ENCODE peak calls at places on chromosomes 4 and X, in four cellular contexts. One of them, this sample, is unnamed.

GRCh38 chr4:8771258-8771590 is 100.4 kb downstream of the HMX1 start:
- DNase-seq in NCI-H1417: no peak
- DNase-seq in H7: peak
- DNase-seq in A549: no peak
- DNase-seq in this sample: no peak

GRCh38 chr4:153440475-153440874 is 25.7 kb upstream of the TMEM131L start:
- DNase-seq in NCI-H1417: no peak
- DNase-seq in H7: no peak
- DNase-seq in A549: no peak
- DNase-seq in this sample: no peak

GRCh38 chr4:136121431-136121830 is 1410.9 kb downstream of the PCDH18 start:
- DNase-seq in A549: no peak
- DNase-seq in H7: no peak
- DNase-seq in NCI-H1417: no peak
- DNase-seq in this sample: no peak

GRCh38 chr4:144347116-144347515 is 206.6 kb upstream of the GYPA start:
- DNase-seq in NCI-H1417: no peak
- DNase-seq in A549: no peak
- DNase-seq in H7: no peak
- DNase-seq in this sample: no peak

GRCh38 chr4:5955201-5955821 is 62.4 kb upstream of the CRMP1 start:
- DNase-seq in A549: no peak
- DNase-seq in H7: peak
- DNase-seq in NCI-H1417: peak
- DNase-seq in this sample: no peak

GRCh38 chr4:110663206-110663605 is 40.3 kb upstream of the PITX2 start:
- DNase-seq in H7: no peak
- DNase-seq in NCI-H1417: no peak
- DNase-seq in A549: no peak
- DNase-seq in this sample: no peak

GRCh38 chr4:2357821-2358745 is 60.4 kb downstream of the ZFYVE28 start:
- DNase-seq in NCI-H1417: no peak
- DNase-seq in A549: no peak
- DNase-seq in H7: peak
- DNase-seq in this sample: no peak

GRCh38 chr4:186096681-186097080 is 7.8 kb upstream of the FAM149A start:
- DNase-seq in H7: no peak
- DNase-seq in NCI-H1417: no peak
- DNase-seq in A549: no peak
- DNase-seq in this sample: no peak

GRCh38 chrX:13293700-13294099 is 26.2 kb downstream of the ATXN3L start:
- DNase-seq in NCI-H1417: no peak
- DNase-seq in A549: no peak
- DNase-seq in H7: no peak
- DNase-seq in this sample: no peak

GRCh38 chr4:139511320-139511719 is 44.7 kb downstream of the SETD7 start:
- DNase-seq in H7: no peak
- DNase-seq in NCI-H1417: no peak
- DNase-seq in A549: no peak
- DNase-seq in this sample: no peak

GRCh38 chr4:7939377-7940108 is at the start of gene AFAP1:
- DNase-seq in A549: peak
- DNase-seq in H7: peak
- DNase-seq in NCI-H1417: peak
- DNase-seq in this sample: peak

GRCh38 chrX:39418132-39418935 is 617.1 kb downstream of the MID1IP1 start:
- DNase-seq in H7: peak
- DNase-seq in NCI-H1417: no peak
- DNase-seq in A549: no peak
- DNase-seq in this sample: no peak

GRCh38 chrX:139936259-139936658 is 3.4 kb upstream of the ATP11C start:
- DNase-seq in NCI-H1417: no peak
- DNase-seq in H7: peak
- DNase-seq in A549: peak
- DNase-seq in this sample: no peak

GRCh38 chr4:1834047-1834769 is 21.7 kb downstream of the LETM1 start:
- DNase-seq in A549: no peak
- DNase-seq in H7: no peak
- DNase-seq in NCI-H1417: peak
- DNase-seq in this sample: peak

GRCh38 chrX:40008841-40009461 is 88.8 kb downstream of the BCOR start:
- DNase-seq in A549: no peak
- DNase-seq in H7: peak
- DNase-seq in NCI-H1417: no peak
- DNase-seq in this sample: no peak

GRCh38 chr4:32686123-32686522 is 1966.0 kb downstream of the PCDH7 start:
- DNase-seq in A549: no peak
- DNase-seq in NCI-H1417: no peak
- DNase-seq in H7: no peak
- DNase-seq in this sample: no peak

GRCh38 chrX:150768132-150768485 is 74.9 kb downstream of the MTMR1 start:
- DNase-seq in H7: no peak
- DNase-seq in A549: no peak
- DNase-seq in NCI-H1417: no peak
- DNase-seq in this sample: no peak

GRCh38 chr4:56272003-56272402 is 115.3 kb downstream of the AASDH start:
- DNase-seq in NCI-H1417: no peak
- DNase-seq in H7: no peak
- DNase-seq in A549: no peak
- DNase-seq in this sample: no peak

GRCh38 chrX:133402042-133402453 is 13.2 kb downstream of the GPC4 start:
- DNase-seq in A549: no peak
- DNase-seq in NCI-H1417: no peak
- DNase-seq in H7: no peak
- DNase-seq in this sample: no peak

GRCh38 chr4:94345267-94345666 is 2.6 kb upstream of the HPGDS start:
- DNase-seq in H7: no peak
- DNase-seq in NCI-H1417: no peak
- DNase-seq in A549: no peak
- DNase-seq in this sample: no peak

GRCh38 chrX:40174594-40175415 is 77.0 kb upstream of the BCOR start:
- DNase-seq in H7: peak
- DNase-seq in A549: no peak
- DNase-seq in NCI-H1417: peak
- DNase-seq in this sample: no peak

GRCh38 chr4:54543088-54543795 is 114.5 kb upstream of the KIT start:
- DNase-seq in A549: no peak
- DNase-seq in NCI-H1417: no peak
- DNase-seq in H7: no peak
- DNase-seq in this sample: no peak

GRCh38 chr4:152054731-152055130 is 293.9 kb upstream of the GATB start:
- DNase-seq in H7: no peak
- DNase-seq in NCI-H1417: no peak
- DNase-seq in A549: no peak
- DNase-seq in this sample: no peak

GRCh38 chrX:122582280-122582679 is 601.8 kb upstream of the GRIA3 start:
- DNase-seq in NCI-H1417: no peak
- DNase-seq in H7: no peak
- DNase-seq in A549: no peak
- DNase-seq in this sample: no peak

GRCh38 chr4:148054275-148054674 is 322.4 kb downstream of the ARHGAP10 start:
- DNase-seq in A549: no peak
- DNase-seq in H7: no peak
- DNase-seq in NCI-H1417: peak
- DNase-seq in this sample: no peak

GRCh38 chr4:2898001-2898400 is 54.4 kb downstream of the ADD1 start:
- DNase-seq in H7: no peak
- DNase-seq in NCI-H1417: no peak
- DNase-seq in A549: no peak
- DNase-seq in this sample: no peak

GRCh38 chr4:117331817-117332216 is 246.4 kb upstream of the TRAM1L1 start:
- DNase-seq in NCI-H1417: no peak
- DNase-seq in H7: no peak
- DNase-seq in A549: no peak
- DNase-seq in this sample: no peak

GRCh38 chr4:180426938-180427337 is 1816.3 kb upstream of the TENM3 start:
- DNase-seq in A549: no peak
- DNase-seq in NCI-H1417: no peak
- DNase-seq in H7: no peak
- DNase-seq in this sample: no peak

GRCh38 chr4:57303012-57303751 is 193.0 kb upstream of the IGFBP7 start:
- DNase-seq in H7: peak
- DNase-seq in A549: no peak
- DNase-seq in NCI-H1417: no peak
- DNase-seq in this sample: no peak

GRCh38 chr4:157217708-157218107 is 2.8 kb upstream of the GRIA2 start:
- DNase-seq in NCI-H1417: peak
- DNase-seq in A549: no peak
- DNase-seq in H7: no peak
- DNase-seq in this sample: no peak

This sample was measured in GM12892.